ENCODE peak calls at places on chromosomes 13 and 19, in ten cellular contexts. S, D, L, B, O, V, A, C, J and F are unnamed samples.

GRCh38 chr19:14577885-14578427 is 4.9 kb upstream of the CLEC17A start:
- DNase-seq in S (no peak), C (no peak), J (no peak), V (no peak), A (no peak), L (no peak), O (no peak), D (no peak), B (no peak), F (no peak)

GRCh38 chr13:20006206-20006605 is 47.7 kb downstream of the ZMYM2 start:
- DNase-seq in A (no peak), L (peak; percentile 31), D (no peak), S (no peak), O (no peak), V (peak; percentile 59), B (no peak), C (no peak), J (no peak), F (no peak)

GRCh38 chr19:47762615-47763308 is 15.7 kb upstream of the SELENOW start:
- DNase-seq in O (no peak), C (peak; percentile 59), L (peak; percentile 44), V (no peak), B (no peak), S (no peak), J (no peak), D (no peak), A (no peak), F (no peak)

GRCh38 chr19:7902796-7903243 is 857 bp upstream of the MAP2K7 start:
- DNase-seq in J (no peak), S (no peak), D (no peak), C (no peak), L (no peak), V (no peak), B (no peak), O (no peak), A (no peak), F (no peak)

GRCh38 chr19:51660975-51661600 is 14.5 kb upstream of the SIGLEC14 start:
- DNase-seq in C (peak; percentile 90), J (no peak), V (peak; percentile 54), D (peak; percentile 69), S (peak; percentile 88), O (peak; percentile 71), A (no peak), B (peak; percentile 88), L (peak; percentile 88), F (peak; percentile 29)

GRCh38 chr13:33945477-33945876 is 127.5 kb downstream of the RFC3 start:
- DNase-seq in D (no peak), S (no peak), C (no peak), L (no peak), A (no peak), O (no peak), J (no peak), B (no peak), V (peak; percentile 22), F (no peak)

GRCh38 chr13:98480915-98481510 is 95.9 kb downstream of the STK24 start:
- DNase-seq in C (peak; percentile 21), D (no peak), O (peak; percentile 48), V (peak; percentile 23), L (no peak), A (no peak), B (no peak), S (no peak), J (peak; percentile 57), F (no peak)

GRCh38 chr13:38630780-38631179 is 56.1 kb upstream of the FREM2 start:
- DNase-seq in A (no peak), O (no peak), L (peak; percentile 51), S (no peak), D (no peak), J (no peak), B (no peak), V (peak; percentile 38), C (peak; percentile 48), F (no peak)

GRCh38 chr19:48509467-48510194 is 2.0 kb downstream of the LMTK3 start:
- DNase-seq in L (peak; percentile 22), D (no peak), S (no peak), C (no peak), O (no peak), A (no peak), J (no peak), V (no peak), B (no peak), F (no peak)

GRCh38 chr13:40508112-40508511 is 158.3 kb downstream of the FOXO1 start:
- DNase-seq in O (no peak), C (peak; percentile 86), J (no peak), V (peak; percentile 77), S (no peak), L (peak; percentile 93), B (no peak), A (no peak), D (no peak), F (no peak)

GRCh38 chr13:75934889-75935288 is 298.8 kb downstream of the LMO7 start:
- DNase-seq in A (no peak), O (no peak), V (peak; percentile 65), C (no peak), D (no peak), L (no peak), S (no peak), J (no peak), B (no peak), F (no peak)

GRCh38 chr19:10222201-10222890 is 8.8 kb downstream of the S1PR2 start:
- DNase-seq in C (no peak), S (no peak), L (no peak), O (no peak), B (no peak), J (no peak), V (no peak), D (no peak), A (no peak), F (no peak)

GRCh38 chr19:58181902-58182576 is 822 bp upstream of the ZNF274 start:
- DNase-seq in S (peak; percentile 16), C (peak; percentile 55), O (peak; percentile 36), A (no peak), V (no peak), B (peak; percentile 79), L (peak; percentile 50), J (peak; percentile 64), D (no peak), F (peak; percentile 46)
- TF ChIP-seq CTCF in S (peak; percentile 70), C (peak; percentile 56), O (no peak), A (peak; percentile 62), V (peak; percentile 37), B (peak; percentile 62), L (peak; percentile 49), J (peak; percentile 50), D (peak; percentile 34), F (peak; percentile 52)

DNA sequence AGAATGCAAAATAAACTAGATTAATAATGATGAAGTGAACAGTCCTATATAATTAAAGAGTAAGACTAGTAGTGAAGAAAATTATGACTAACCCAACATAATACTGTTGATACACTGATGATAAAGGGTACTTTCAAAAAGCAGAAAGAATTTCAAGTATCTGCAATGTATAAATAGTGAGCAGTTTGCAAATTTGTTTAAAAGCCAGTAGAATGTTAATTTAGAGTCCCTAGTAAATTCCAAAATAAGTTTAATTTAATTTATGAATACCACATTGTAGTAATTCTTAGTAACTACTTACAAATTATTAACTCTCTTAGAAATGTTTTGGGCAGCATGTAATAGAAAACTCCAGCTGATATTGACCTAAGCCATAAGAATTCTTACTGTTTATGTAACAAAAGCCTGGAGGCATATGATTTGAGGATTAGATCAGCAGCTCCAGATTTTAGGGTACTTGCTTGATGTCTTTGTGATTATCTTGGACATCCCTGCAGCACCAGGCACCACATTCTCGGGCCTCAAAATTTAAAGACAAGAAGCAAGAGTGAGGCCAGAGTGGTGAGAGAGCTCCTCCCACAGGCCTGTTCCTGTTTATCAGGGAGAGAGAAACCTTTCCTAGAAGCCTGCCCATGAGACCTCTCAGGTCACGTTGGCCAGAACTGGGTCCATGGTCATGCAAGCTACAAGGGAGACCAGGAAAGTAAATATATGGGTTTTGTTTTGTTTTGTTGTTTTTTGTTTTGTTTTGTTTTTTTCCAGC is 67.6 kb upstream of the TDRD3 start:
- DNase-seq in C (peak; percentile 59), B (peak; percentile 71), O (no peak), V (peak; percentile 29), S (peak; percentile 12), D (peak; percentile 25), L (peak; percentile 45), A (peak; percentile 27), J (no peak), F (no peak)
- TF ChIP-seq CTCF in C (peak; percentile 63), B (peak; percentile 46), O (no peak), V (peak; percentile 32), S (peak; percentile 65), D (peak; percentile 66), L (peak; percentile 46), A (peak; percentile 80), J (no peak), F (no peak)

GRCh38 chr13:27834095-27834494 is 41.8 kb downstream of the GSX1 start:
- DNase-seq in C (no peak), A (no peak), B (no peak), V (no peak), J (no peak), O (no peak), S (no peak), D (no peak), L (no peak), F (no peak)

GRCh38 chr13:27835799-27836198 is 43.5 kb downstream of the GSX1 start:
- DNase-seq in C (no peak), D (no peak), J (no peak), L (no peak), S (no peak), B (no peak), O (no peak), V (no peak), A (no peak), F (no peak)

DNA sequence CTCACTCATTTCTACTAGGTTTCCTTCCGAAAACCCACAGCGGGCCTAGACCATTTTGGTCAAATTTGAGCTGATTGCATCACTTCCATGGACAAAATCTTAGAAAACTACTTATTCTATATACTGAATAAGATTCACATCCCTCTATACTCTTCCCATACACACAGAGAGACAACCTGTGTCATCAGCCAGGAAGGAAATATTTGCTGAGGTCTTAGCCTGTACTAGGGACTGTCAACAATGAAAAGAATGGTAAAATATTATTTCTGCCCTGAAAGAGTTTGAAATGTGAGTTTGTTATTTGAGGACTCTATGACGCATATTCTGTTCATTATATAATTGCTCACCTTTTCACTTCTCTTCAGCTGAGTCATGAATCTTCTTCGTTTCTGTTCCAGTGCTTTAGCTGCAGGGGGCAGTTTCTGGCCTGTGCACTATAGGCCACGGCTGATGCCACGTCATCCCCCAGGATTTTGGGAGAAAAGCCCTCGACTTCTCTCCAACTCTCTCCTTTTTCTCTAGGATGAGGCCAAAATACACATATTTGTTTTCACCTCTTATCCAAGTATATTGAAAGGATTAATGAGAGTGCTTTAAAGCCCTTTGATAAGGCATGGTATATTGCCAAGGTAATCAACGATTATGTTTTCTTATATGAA is 47.7 kb downstream of the GSX1 start:
- DNase-seq in D (no peak), J (no peak), B (no peak), L (no peak), V (peak; percentile 6), C (no peak), A (no peak), S (no peak), O (no peak), F (no peak)
- TF ChIP-seq CTCF in D (no peak), J (no peak), B (no peak), L (no peak), V (no peak), C (no peak), A (no peak), S (no peak), O (no peak), F (no peak)

DNA sequence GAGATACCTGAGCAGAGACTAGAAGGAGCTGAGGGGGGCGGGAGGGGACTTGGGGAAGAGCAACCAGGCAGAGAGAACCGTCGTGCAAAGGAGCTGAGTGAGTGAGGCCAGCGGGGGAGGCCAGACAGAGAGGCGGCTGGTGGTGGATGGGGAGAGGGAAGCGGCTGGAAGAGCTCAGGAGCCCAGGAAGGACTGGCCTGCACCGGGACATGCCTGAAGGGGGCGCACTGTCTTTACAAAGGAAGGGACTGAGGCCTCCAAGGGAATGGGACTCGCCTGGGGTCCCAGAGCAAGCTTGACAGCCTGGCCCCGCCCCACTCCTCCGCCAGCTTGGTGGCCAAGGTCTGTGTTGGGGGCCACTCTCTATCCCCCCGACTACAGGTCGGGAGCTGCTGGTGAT is 14.9 kb downstream of the ONECUT3 start:
- DNase-seq in C (peak; percentile 22), J (no peak), O (no peak), S (peak; percentile 64), D (peak; percentile 54), B (peak; percentile 93), A (no peak), V (no peak), L (no peak), F (no peak)
- TF ChIP-seq CTCF in C (peak; percentile 44), J (no peak), O (no peak), S (peak; percentile 35), D (peak; percentile 53), B (peak; percentile 66), A (peak; percentile 77), V (no peak), L (peak; percentile 26), F (no peak)